ENCODE peak calls at places on chromosome 3, in five cellular contexts. One of them, this sample, is unnamed. For H3K4me1 and H3K36me3, the result is how much of the 10 kb centered on the place peaks cover.

GRCh38 chr3:40207796-40208195 is 101.7 kb upstream of the EIF1B start:
- DNase-seq in mammary epithelial cell: peak
- DNase-seq in esophagus squamous epithelium: no peak
- DNase-seq in IMR-90: no peak
- DNase-seq in heart left ventricle: no peak
- DNase-seq in this sample: no peak

GRCh38 chr3:123089611-123090301 is 22.9 kb downstream of the PDIA5 start:
- DNase-seq in mammary epithelial cell: no peak
- DNase-seq in esophagus squamous epithelium: no peak
- DNase-seq in heart left ventricle: peak
- DNase-seq in IMR-90: no peak
- DNase-seq in this sample: peak

GRCh38 chr3:99947356-99947755 is 129.7 kb downstream of the CMSS1 start:
- DNase-seq in IMR-90: no peak
- DNase-seq in mammary epithelial cell: no peak
- DNase-seq in heart left ventricle: no peak
- DNase-seq in esophagus squamous epithelium: no peak
- DNase-seq in this sample: no peak

GRCh38 chr3:100032262-100032661 is 82.0 kb downstream of the FILIP1L start:
- DNase-seq in IMR-90: peak
- DNase-seq in heart left ventricle: no peak
- DNase-seq in mammary epithelial cell: peak
- DNase-seq in esophagus squamous epithelium: no peak
- DNase-seq in this sample: no peak

GRCh38 chr3:154973851-154974250 is 106.3 kb upstream of the MME start:
- DNase-seq in esophagus squamous epithelium: no peak
- DNase-seq in IMR-90: no peak
- DNase-seq in heart left ventricle: no peak
- DNase-seq in mammary epithelial cell: peak
- DNase-seq in this sample: no peak

GRCh38 chr3:46293991-46294833 is 52.0 kb downstream of the CCR3 start:
- DNase-seq in heart left ventricle: no peak
- DNase-seq in mammary epithelial cell: no peak
- DNase-seq in esophagus squamous epithelium: no peak
- DNase-seq in IMR-90: no peak
- DNase-seq in this sample: no peak

GRCh38 chr3:130846181-130846580 is 47.7 kb upstream of the ATP2C1 start:
- DNase-seq in IMR-90: no peak
- DNase-seq in heart left ventricle: no peak
- DNase-seq in esophagus squamous epithelium: no peak
- DNase-seq in mammary epithelial cell: peak
- DNase-seq in this sample: no peak

GRCh38 chr3:159839561-159840379 is 148.9 kb upstream of the IL12A start:
- DNase-seq in esophagus squamous epithelium: no peak
- DNase-seq in heart left ventricle: peak
- DNase-seq in IMR-90: no peak
- DNase-seq in mammary epithelial cell: peak
- DNase-seq in this sample: peak

GRCh38 chr3:185175370-185175987 is 22.6 kb upstream of the C3orf70 start:
- DNase-seq in esophagus squamous epithelium: no peak
- DNase-seq in mammary epithelial cell: no peak
- DNase-seq in IMR-90: peak
- DNase-seq in heart left ventricle: peak
- DNase-seq in this sample: peak

GRCh38 chr3:32243519-32243918 is 5.0 kb downstream of the CMTM8 start:
- DNase-seq in heart left ventricle: no peak
- DNase-seq in mammary epithelial cell: no peak
- DNase-seq in IMR-90: no peak
- DNase-seq in esophagus squamous epithelium: no peak
- DNase-seq in this sample: no peak

GRCh38 chr3:126753191-126754160 is 49.4 kb downstream of the CHCHD6 start:
- DNase-seq in mammary epithelial cell: peak
- DNase-seq in IMR-90: peak
- DNase-seq in heart left ventricle: no peak
- DNase-seq in esophagus squamous epithelium: no peak
- DNase-seq in this sample: no peak

GRCh38 chr3:119380697-119381096 is 82.7 kb downstream of the TMEM39A start:
- DNase-seq in IMR-90: peak
- DNase-seq in heart left ventricle: no peak
- DNase-seq in mammary epithelial cell: no peak
- DNase-seq in esophagus squamous epithelium: no peak
- DNase-seq in this sample: no peak
- TF ChIP-seq CTCF in IMR-90: no peak
- TF ChIP-seq CTCF in heart left ventricle: no peak
- TF ChIP-seq CTCF in mammary epithelial cell: no peak
- TF ChIP-seq CTCF in esophagus squamous epithelium: no peak
- TF ChIP-seq CTCF in this sample: peak

DNA sequence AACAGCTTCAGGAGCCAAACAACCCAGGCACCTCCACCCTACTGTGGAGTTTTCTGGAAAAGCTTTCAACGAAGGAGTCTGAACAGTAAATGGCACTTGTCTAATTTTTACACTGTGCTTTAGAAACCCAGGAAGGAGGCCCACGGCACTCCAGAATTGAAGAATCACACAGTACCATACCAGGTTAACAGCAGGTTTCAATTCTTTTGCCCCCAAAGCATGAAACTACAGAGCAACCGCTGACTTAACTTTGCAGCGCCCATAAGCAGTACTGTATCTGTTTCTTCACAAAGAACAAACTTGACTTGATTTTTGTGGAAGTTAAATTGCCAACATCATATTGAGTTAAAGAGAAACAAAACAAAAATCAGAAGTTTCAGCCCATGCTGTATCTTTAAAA is 456.5 kb downstream of the FOXP1 start:
- DNase-seq in heart left ventricle: no peak
- DNase-seq in esophagus squamous epithelium: no peak
- DNase-seq in mammary epithelial cell: no peak
- DNase-seq in IMR-90: no peak
- DNase-seq in this sample: no peak
- H3K4me1 ChIP-seq in heart left ventricle: under half
- H3K4me1 ChIP-seq in esophagus squamous epithelium: under half
- H3K4me1 ChIP-seq in mammary epithelial cell: under half
- H3K4me1 ChIP-seq in IMR-90: under half
- H3K4me1 ChIP-seq in this sample: half or more

GRCh38 chr3:23969393-23969792 is 24.3 kb downstream of the NR1D2 start:
- DNase-seq in heart left ventricle: no peak
- DNase-seq in IMR-90: no peak
- DNase-seq in esophagus squamous epithelium: no peak
- DNase-seq in mammary epithelial cell: no peak
- DNase-seq in this sample: no peak
- H3K36me3 ChIP-seq in heart left ventricle: under half
- H3K36me3 ChIP-seq in IMR-90: under half
- H3K36me3 ChIP-seq in esophagus squamous epithelium: under half
- H3K36me3 ChIP-seq in mammary epithelial cell: under half
- H3K36me3 ChIP-seq in this sample: half or more

GRCh38 chr3:41715376-41715775 is 246.5 kb downstream of the ULK4 start:
- DNase-seq in IMR-90: no peak
- DNase-seq in heart left ventricle: no peak
- DNase-seq in esophagus squamous epithelium: no peak
- DNase-seq in mammary epithelial cell: no peak
- DNase-seq in this sample: no peak

GRCh38 chr3:41717591-41718093 is 244.3 kb downstream of the ULK4 start:
- DNase-seq in heart left ventricle: no peak
- DNase-seq in esophagus squamous epithelium: no peak
- DNase-seq in IMR-90: no peak
- DNase-seq in mammary epithelial cell: no peak
- DNase-seq in this sample: no peak

GRCh38 chr3:41711656-41712055 is 250.2 kb downstream of the ULK4 start:
- DNase-seq in esophagus squamous epithelium: no peak
- DNase-seq in heart left ventricle: no peak
- DNase-seq in mammary epithelial cell: no peak
- DNase-seq in IMR-90: peak
- DNase-seq in this sample: no peak

GRCh38 chr3:41710646-41711388 is 251.1 kb downstream of the ULK4 start:
- DNase-seq in esophagus squamous epithelium: no peak
- DNase-seq in heart left ventricle: no peak
- DNase-seq in mammary epithelial cell: peak
- DNase-seq in IMR-90: peak
- DNase-seq in this sample: no peak

GRCh38 chr3:41716391-41716910 is 245.5 kb downstream of the ULK4 start:
- DNase-seq in mammary epithelial cell: no peak
- DNase-seq in IMR-90: peak
- DNase-seq in esophagus squamous epithelium: no peak
- DNase-seq in heart left ventricle: no peak
- DNase-seq in this sample: no peak
- TF ChIP-seq CTCF in mammary epithelial cell: peak
- TF ChIP-seq CTCF in IMR-90: peak
- TF ChIP-seq CTCF in esophagus squamous epithelium: peak
- TF ChIP-seq CTCF in heart left ventricle: peak
- TF ChIP-seq CTCF in this sample: peak

GRCh38 chr3:127764841-127765362 is 57.4 kb downstream of the MGLL start:
- DNase-seq in heart left ventricle: no peak
- DNase-seq in IMR-90: peak
- DNase-seq in esophagus squamous epithelium: no peak
- DNase-seq in mammary epithelial cell: no peak
- DNase-seq in this sample: no peak
- H3K4me1 ChIP-seq in heart left ventricle: under half
- H3K4me1 ChIP-seq in IMR-90: under half
- H3K4me1 ChIP-seq in esophagus squamous epithelium: under half
- H3K4me1 ChIP-seq in mammary epithelial cell: under half
- H3K4me1 ChIP-seq in this sample: half or more

GRCh38 chr3:56522374-56522773 is 34.6 kb upstream of the CCDC66 start:
- DNase-seq in heart left ventricle: no peak
- DNase-seq in esophagus squamous epithelium: no peak
- DNase-seq in IMR-90: no peak
- DNase-seq in mammary epithelial cell: no peak
- DNase-seq in this sample: no peak

GRCh38 chr3:56525291-56525690 is 31.7 kb upstream of the CCDC66 start:
- DNase-seq in esophagus squamous epithelium: no peak
- DNase-seq in IMR-90: no peak
- DNase-seq in heart left ventricle: no peak
- DNase-seq in mammary epithelial cell: no peak
- DNase-seq in this sample: no peak
- H3K36me3 ChIP-seq in esophagus squamous epithelium: under half
- H3K36me3 ChIP-seq in IMR-90: under half
- H3K36me3 ChIP-seq in heart left ventricle: under half
- H3K36me3 ChIP-seq in mammary epithelial cell: under half
- H3K36me3 ChIP-seq in this sample: under half

GRCh38 chr3:18300916-18301315 is 124.2 kb downstream of the SATB1 start:
- DNase-seq in heart left ventricle: no peak
- DNase-seq in IMR-90: no peak
- DNase-seq in mammary epithelial cell: no peak
- DNase-seq in esophagus squamous epithelium: no peak
- DNase-seq in this sample: no peak

GRCh38 chr3:18297131-18297530 is 128.0 kb downstream of the SATB1 start:
- DNase-seq in IMR-90: no peak
- DNase-seq in heart left ventricle: no peak
- DNase-seq in mammary epithelial cell: no peak
- DNase-seq in esophagus squamous epithelium: no peak
- DNase-seq in this sample: no peak

GRCh38 chr3:18290130-18290529 is 135.0 kb downstream of the SATB1 start:
- DNase-seq in IMR-90: no peak
- DNase-seq in mammary epithelial cell: no peak
- DNase-seq in esophagus squamous epithelium: no peak
- DNase-seq in heart left ventricle: no peak
- DNase-seq in this sample: no peak

DNA sequence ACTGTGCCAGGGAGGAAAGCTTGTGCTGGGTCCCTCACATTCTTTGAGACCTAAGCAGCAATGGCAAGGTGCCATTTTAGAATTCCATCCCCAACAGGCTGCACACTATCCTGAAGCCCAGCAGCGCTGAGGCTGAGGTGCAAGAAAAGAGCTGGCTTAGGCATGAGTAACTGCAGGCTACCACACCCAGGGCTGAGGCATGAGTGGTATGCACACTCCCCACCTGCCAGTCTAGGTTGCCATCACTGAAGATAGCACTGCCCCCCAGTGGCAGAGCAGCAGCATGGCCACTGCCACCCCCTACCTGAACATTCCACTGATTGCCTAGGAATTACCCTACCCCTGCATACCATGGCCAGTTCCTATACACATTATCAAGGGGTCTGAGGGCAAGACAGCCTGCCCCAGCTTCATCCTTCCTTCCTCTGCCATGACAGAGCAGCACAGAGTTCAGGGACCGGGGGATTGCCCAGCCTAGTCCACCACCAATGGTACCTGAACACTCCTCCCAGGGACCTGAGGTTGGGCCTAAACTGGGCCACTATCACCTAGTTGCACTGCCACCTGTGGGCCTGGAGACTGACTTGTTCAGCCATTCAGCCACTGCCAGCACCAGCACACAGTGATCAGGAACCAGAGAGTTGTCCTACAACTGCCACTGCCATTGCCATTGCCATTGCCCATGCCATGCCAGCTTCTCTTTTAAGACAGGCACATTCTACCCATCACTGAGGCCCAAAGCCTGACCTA is 129.8 kb downstream of the SATB1 start:
- DNase-seq in heart left ventricle: peak
- DNase-seq in esophagus squamous epithelium: no peak
- DNase-seq in IMR-90: peak
- DNase-seq in mammary epithelial cell: peak
- DNase-seq in this sample: peak
- TF ChIP-seq CTCF in heart left ventricle: peak
- TF ChIP-seq CTCF in esophagus squamous epithelium: peak
- TF ChIP-seq CTCF in IMR-90: peak
- TF ChIP-seq CTCF in mammary epithelial cell: peak
- TF ChIP-seq CTCF in this sample: peak

GRCh38 chr3:42172047-42172654 is 81.0 kb downstream of the TRAK1 start:
- DNase-seq in mammary epithelial cell: no peak
- DNase-seq in esophagus squamous epithelium: no peak
- DNase-seq in heart left ventricle: no peak
- DNase-seq in IMR-90: no peak
- DNase-seq in this sample: no peak
- H3K4me1 ChIP-seq in mammary epithelial cell: under half
- H3K4me1 ChIP-seq in esophagus squamous epithelium: under half
- H3K4me1 ChIP-seq in heart left ventricle: under half
- H3K4me1 ChIP-seq in IMR-90: under half
- H3K4me1 ChIP-seq in this sample: half or more

GRCh38 chr3:51477360-51477711 is 22.5 kb downstream of the DCAF1 start:
- DNase-seq in esophagus squamous epithelium: no peak
- DNase-seq in IMR-90: no peak
- DNase-seq in mammary epithelial cell: no peak
- DNase-seq in heart left ventricle: no peak
- DNase-seq in this sample: no peak

DNA sequence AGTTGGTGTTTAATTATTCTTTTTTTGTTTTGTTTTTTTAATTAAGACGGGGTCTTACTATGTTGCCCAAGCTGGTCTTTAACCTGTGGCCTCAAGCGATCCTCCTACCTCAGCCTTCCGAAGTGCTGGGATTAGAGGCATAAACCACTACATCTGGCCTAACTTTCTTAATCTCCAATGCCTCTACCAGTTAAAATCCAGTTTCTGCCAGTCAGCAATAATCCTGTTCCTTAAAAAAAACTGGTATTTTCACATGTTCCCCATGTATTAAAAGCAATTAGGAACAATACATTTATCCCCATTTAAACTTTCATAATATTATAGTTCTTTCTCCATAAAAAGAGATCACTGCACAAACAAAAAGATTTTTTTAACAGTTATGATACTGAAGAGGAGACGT is 21.2 kb downstream of the DCAF1 start:
- DNase-seq in IMR-90: no peak
- DNase-seq in heart left ventricle: no peak
- DNase-seq in mammary epithelial cell: no peak
- DNase-seq in esophagus squamous epithelium: no peak
- DNase-seq in this sample: no peak
- H3K36me3 ChIP-seq in IMR-90: under half
- H3K36me3 ChIP-seq in heart left ventricle: half or more
- H3K36me3 ChIP-seq in mammary epithelial cell: under half
- H3K36me3 ChIP-seq in esophagus squamous epithelium: under half
- H3K36me3 ChIP-seq in this sample: half or more

GRCh38 chr3:68007621-68008226 is 353.3 kb upstream of the SUCLG2 start:
- DNase-seq in esophagus squamous epithelium: no peak
- DNase-seq in mammary epithelial cell: no peak
- DNase-seq in heart left ventricle: no peak
- DNase-seq in IMR-90: no peak
- DNase-seq in this sample: no peak
- TF ChIP-seq CTCF in esophagus squamous epithelium: no peak
- TF ChIP-seq CTCF in mammary epithelial cell: no peak
- TF ChIP-seq CTCF in heart left ventricle: no peak
- TF ChIP-seq CTCF in IMR-90: no peak
- TF ChIP-seq CTCF in this sample: no peak